ENCODE peak calls at places on chromosomes 1 and 21, in seven cellular contexts. R is H9, C is fibroblast of lung, O is lower lobe of right lung, T is hepatocyte, P is transverse colon, M is left ventricle myocardium inferior. N is an unnamed sample. For H3K4me1, the result is how much of the 10 kb centered on the place peaks cover.

GRCh38 chr1:218384576-218384975 is 39.4 kb downstream of the TGFB2 start:
- DNase-seq in M (no peak), O (no peak), R (no peak), T (no peak), P (no peak), C (no peak), N (no peak)

GRCh38 chr1:68320349-68320748 is 88.0 kb upstream of the WLS start:
- DNase-seq in T (no peak), R (peak), C (no peak), P (no peak), M (no peak), O (no peak), N (no peak)

GRCh38 chr21:44078411-44078981 is 28.7 kb upstream of the PWP2 start:
- DNase-seq in P (no peak), R (peak), C (no peak), T (no peak), O (no peak), M (no peak), N (no peak)

GRCh38 chr1:169631249-169631648 is 1.3 kb upstream of the SELP start:
- DNase-seq in R (no peak), C (no peak), P (no peak), T (no peak), O (no peak), M (no peak), N (no peak)

GRCh38 chr1:66373072-66373685 is 160.8 kb upstream of the SGIP1 start:
- DNase-seq in O (no peak), T (no peak), M (no peak), C (no peak), P (no peak), R (no peak), N (no peak)

GRCh38 chr21:14585122-14585521 is 39.0 kb upstream of the SAMSN1 start:
- DNase-seq in O (no peak), P (no peak), T (no peak), M (no peak), C (no peak), R (no peak), N (no peak)

GRCh38 chr1:40633563-40634376 is 31.7 kb downstream of the RIMS3 start:
- DNase-seq in C (no peak), R (no peak), T (peak), M (peak), O (no peak), P (peak), N (no peak)

GRCh38 chr1:76040327-76040868 is 34.1 kb upstream of the ST6GALNAC3 start:
- DNase-seq in T (peak), C (peak), M (no peak), R (peak), O (no peak), P (peak), N (no peak)

GRCh38 chr1:214566158-214567104 is 15.0 kb upstream of the PTPN14 start:
- DNase-seq in T (no peak), R (no peak), P (no peak), C (peak), O (no peak), M (no peak), N (no peak)

GRCh38 chr21:42614811-42615342 is 38.5 kb upstream of the PDE9A start:
- DNase-seq in T (peak), P (peak), M (no peak), R (no peak), O (peak), C (no peak), N (peak)

GRCh38 chr1:39086386-39087108 is 60.4 kb downstream of the NDUFS5 start:
- DNase-seq in T (no peak), R (no peak), P (no peak), C (peak), O (no peak), M (no peak), N (no peak)

GRCh38 chr1:158818991-158819405 is 12.2 kb upstream of the MNDA start:
- DNase-seq in P (no peak), C (no peak), R (no peak), M (no peak), O (no peak), T (no peak), N (peak)

GRCh38 chr1:202161151-202162048 is 998 bp upstream of the PTPN7 start:
- DNase-seq in O (no peak), R (peak), C (no peak), P (no peak), M (no peak), T (no peak), N (no peak)

GRCh38 chr1:24454684-24455091 is 39.1 kb downstream of the NIPAL3 start:
- DNase-seq in O (no peak), T (no peak), M (no peak), C (no peak), P (no peak), R (no peak), N (no peak)

GRCh38 chr1:21326861-21327344 is 36.6 kb upstream of the ECE1 start:
- DNase-seq in P (no peak), R (no peak), T (no peak), O (no peak), C (no peak), M (peak), N (no peak)

GRCh38 chr1:168348146-168348709 is 67.6 kb downstream of the TBX19 start:
- DNase-seq in P (no peak), T (no peak), R (no peak), O (no peak), C (peak), M (no peak), N (no peak)

GRCh38 chr21:32442566-32443318 is 30.2 kb downstream of the EVA1C start:
- DNase-seq in P (no peak), T (no peak), O (no peak), M (no peak), R (no peak), C (no peak), N (no peak)

GRCh38 chr1:161826478-161826877 is 60.4 kb downstream of the ATF6 start:
- DNase-seq in T (no peak), C (no peak), P (no peak), O (no peak), R (no peak), M (no peak), N (no peak)

GRCh38 chr1:72946901-72947505 is 664.7 kb upstream of the NEGR1 start:
- DNase-seq in C (no peak), T (no peak), R (no peak), M (no peak), P (no peak), O (no peak), N (no peak)

GRCh38 chr1:211944733-211945500 is 90.4 kb downstream of the INTS7 start:
- DNase-seq in C (peak), T (peak), P (peak), R (peak), M (no peak), O (no peak), N (peak)

GRCh38 chr1:5684791-5685190 is 307.4 kb downstream of the NPHP4 start:
- DNase-seq in C (no peak), T (no peak), M (no peak), R (no peak), O (no peak), P (no peak), N (no peak)

GRCh38 chr1:115929846-115930245 is 46.5 kb upstream of the SLC22A15 start:
- DNase-seq in R (no peak), M (no peak), P (no peak), T (peak), C (peak), O (no peak), N (no peak)

GRCh38 chr1:151292207-151293030 is 10.3 kb downstream of the ZNF687 start:
- DNase-seq in M (no peak), P (no peak), T (no peak), R (no peak), C (no peak), O (no peak), N (no peak)

GRCh38 chr1:66000033-66000637 is 207.4 kb downstream of the PDE4B start:
- DNase-seq in O (no peak), P (no peak), R (no peak), M (no peak), T (no peak), C (peak), N (no peak)

GRCh38 chr1:183876284-183876683 is 71.4 kb downstream of the RGL1 start:
- DNase-seq in C (no peak), P (no peak), M (no peak), T (no peak), O (no peak), R (no peak), N (no peak)

GRCh38 chr21:45454081-45454923 is 49.3 kb downstream of the COL18A1 start:
- DNase-seq in O (no peak), R (no peak), M (peak), C (peak), T (no peak), P (no peak), N (no peak)

GRCh38 chr1:230158422-230159291 is 91.6 kb downstream of the GALNT2 start:
- DNase-seq in O (no peak), R (peak), P (peak), T (peak), C (no peak), M (no peak), N (no peak)

GRCh38 chr1:243345205-243345604 is 89.4 kb downstream of the SDCCAG8 start:
- DNase-seq in O (no peak), M (no peak), P (no peak), R (no peak), T (peak), C (peak), N (no peak)

GRCh38 chr1:246564839-246565750 is 966 bp downstream of the TFB2M start:
- DNase-seq in O (no peak), R (no peak), C (no peak), T (no peak), P (no peak), M (no peak), N (no peak)

GRCh38 chr1:104706631-104707147 is 957.0 kb downstream of the AMY1C start:
- DNase-seq in M (no peak), T (no peak), P (no peak), C (no peak), R (no peak), O (no peak), N (no peak)

GRCh38 chr1:29260531-29260930 is 24.2 kb downstream of the PTPRU start:
- DNase-seq in O (peak), M (no peak), R (peak), T (no peak), P (no peak), C (no peak), N (peak)

GRCh38 chr1:43913051-43913501 is 20.5 kb upstream of the ARTN start:
- DNase-seq in T (no peak), P (peak), C (no peak), R (no peak), M (no peak), O (no peak), N (no peak)

GRCh38 chr1:35539073-35539823 is 18.0 kb downstream of the KIAA0319L start:
- DNase-seq in C (no peak), T (no peak), O (no peak), M (no peak), P (no peak), R (no peak), N (no peak)

GRCh38 chr1:225868631-225869330 is 13.4 kb downstream of the TMEM63A start:
- DNase-seq in M (no peak), R (no peak), O (no peak), T (no peak), C (no peak), P (no peak), N (no peak)
- H3K4me1 ChIP-seq in M (under half), R (under half), O (under half), T (under half), C (under half), P (under half), N (under half)

GRCh38 chr1:114316204-114316603 is 162.5 kb upstream of the SYT6 start:
- DNase-seq in M (no peak), T (no peak), R (no peak), C (no peak), O (no peak), P (no peak), N (no peak)
- H3K4me1 ChIP-seq in M (under half), T (under half), R (under half), C (under half), O (under half), P (under half), N (under half)

DNA sequence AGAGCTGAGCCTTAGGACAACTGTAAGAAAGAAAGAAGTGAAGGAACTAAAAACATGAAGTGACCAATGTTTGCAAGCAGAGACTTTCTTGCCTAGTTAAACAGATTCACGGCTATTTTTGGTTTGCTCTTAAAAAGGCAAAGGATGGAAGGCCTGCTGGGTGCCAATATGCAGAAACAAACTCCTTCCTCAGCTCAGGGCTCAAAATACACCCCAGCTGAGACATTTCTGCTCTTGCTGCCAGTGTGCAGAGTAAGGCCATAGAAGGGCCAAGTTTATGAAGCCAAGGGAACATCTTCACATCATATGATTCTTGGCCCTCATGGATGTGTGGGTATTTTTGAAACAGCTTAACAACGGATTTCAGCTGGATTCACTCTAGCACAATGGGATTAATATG is 70.8 kb downstream of the CAPZB start:
- DNase-seq in P (no peak), T (no peak), C (peak), O (no peak), M (no peak), R (no peak), N (no peak)
- H3K4me1 ChIP-seq in P (half or more), T (under half), C (under half), O (half or more), M (half or more), R (under half), N (under half)

DNA sequence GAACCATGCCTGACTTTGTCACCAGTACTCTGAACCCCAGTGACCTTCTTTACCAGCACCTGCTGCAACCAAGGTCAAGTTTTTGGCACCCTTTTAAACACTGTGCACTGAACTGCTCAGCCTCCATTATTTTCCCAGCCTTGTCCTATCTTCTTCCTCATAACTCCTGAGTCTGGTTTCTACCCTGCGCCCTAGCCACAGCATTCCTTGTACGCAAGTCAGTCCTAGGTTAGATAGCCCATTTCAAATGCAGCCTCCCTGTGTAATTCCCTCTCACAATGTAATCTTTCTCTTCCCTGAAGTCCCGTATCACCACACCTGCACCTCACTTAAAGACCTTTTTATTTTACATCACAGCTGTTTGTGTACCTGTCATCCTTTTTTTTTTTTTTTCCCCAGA is 37.2 kb downstream of the DNTTIP2 start:
- DNase-seq in R (no peak), P (no peak), O (no peak), C (no peak), T (no peak), M (no peak), N (no peak)
- H3K4me1 ChIP-seq in R (under half), P (under half), O (under half), C (under half), T (under half), M (under half), N (under half)

GRCh38 chr1:64959973-64960372 is 6.4 kb downstream of the JAK1 start:
- DNase-seq in O (no peak), P (no peak), C (no peak), M (no peak), T (no peak), R (no peak), N (no peak)
- H3K4me1 ChIP-seq in O (half or more), P (half or more), C (under half), M (half or more), T (under half), R (under half), N (half or more)

N was measured in upper lobe of left lung.